ENCODE peak calls at places on chromosomes 7 and 10, in four cellular contexts. G, B, F and J are unnamed samples.

GRCh38 chr7:72493850-72494661 is 81.9 kb upstream of the CALN1 start:
- DNase-seq in B (peak), G (no peak), F (peak), J (peak)

GRCh38 chr10:51206471-51206870 is 132.2 kb downstream of the PRKG1 start:
- DNase-seq in G (no peak), F (no peak), B (no peak), J (no peak)

GRCh38 chr10:22848509-22848908 is 79.3 kb upstream of the ARMC3 start:
- DNase-seq in B (no peak), F (no peak), G (no peak), J (no peak)

GRCh38 chr10:27893320-27894014 is 105.4 kb downstream of the ODAD2 start:
- DNase-seq in F (peak), G (no peak), B (no peak), J (no peak)

GRCh38 chr7:19079066-19079465 is 38.4 kb downstream of the TWIST1 start:
- DNase-seq in F (peak), G (no peak), B (no peak), J (no peak)

GRCh38 chr10:124738441-124738840 is 5.7 kb downstream of the FAM53B start:
- DNase-seq in G (no peak), B (no peak), F (no peak), J (no peak)

GRCh38 chr7:131231381-131232220 is 96.1 kb upstream of the MKLN1 start:
- DNase-seq in B (no peak), G (peak), F (peak), J (peak)

GRCh38 chr10:49667991-49668390 is 11.5 kb upstream of the C10orf53 start:
- DNase-seq in B (no peak), F (no peak), G (no peak), J (no peak)

GRCh38 chr10:126387041-126387908 is 1.0 kb downstream of the ADAM12 start:
- DNase-seq in G (no peak), F (peak), B (peak), J (peak)

GRCh38 chr10:97319671-97320479 is 804 bp downstream of the FRAT1 start:
- DNase-seq in F (no peak), G (no peak), B (peak), J (peak)

GRCh38 chr7:98171449-98171848 is 39.8 kb upstream of the BHLHA15 start:
- DNase-seq in F (no peak), B (no peak), G (no peak), J (no peak)

GRCh38 chr10:88896336-88897018 is 16.4 kb downstream of the STAMBPL1 start:
- DNase-seq in F (no peak), B (no peak), G (no peak), J (no peak)

GRCh38 chr7:77651544-77652162 is 44.6 kb upstream of the RSBN1L start:
- DNase-seq in B (no peak), G (no peak), F (peak), J (peak)

GRCh38 chr7:134669845-134670373 is 23.3 kb downstream of the BPGM start:
- DNase-seq in F (peak), G (no peak), B (peak), J (peak)

GRCh38 chr10:120209124-120209523 is 247.9 kb upstream of the PLPP4 start:
- DNase-seq in F (no peak), G (no peak), B (no peak), J (no peak)

GRCh38 chr10:117375360-117376147 is at the start of gene PDZD8:
- DNase-seq in G (no peak), B (peak), F (peak), J (peak)

GRCh38 chr10:117374506-117375359 is 507 bp downstream of the PDZD8 start:
- DNase-seq in G (no peak), F (peak), B (peak), J (peak)

GRCh38 chr10:117370205-117370604 is 5.0 kb downstream of the PDZD8 start:
- DNase-seq in F (peak), G (no peak), B (no peak), J (no peak)

GRCh38 chr10:117373848-117374505 is 1.3 kb downstream of the PDZD8 start:
- DNase-seq in F (peak), G (no peak), B (peak), J (peak)
- TF ChIP-seq POLR2A in F (no peak), G (peak), B (peak), J (no peak)

GRCh38 chr10:12448729-12449391 is 99.5 kb downstream of the CAMK1D start:
- DNase-seq in G (no peak), B (no peak), F (peak), J (no peak)
- TF ChIP-seq POLR2A in G (peak), B (no peak), F (peak), J (no peak)

GRCh38 chr10:102776779-102777417 is 33.1 kb downstream of the WBP1L start:
- DNase-seq in G (no peak), B (peak), F (peak), J (peak)
- TF ChIP-seq POLR2A in G (no peak), B (no peak), F (peak), J (peak)

GRCh38 chr10:71211053-71211452 is 1.3 kb upstream of the UNC5B start:
- DNase-seq in B (no peak), G (no peak), F (no peak), J (no peak)

GRCh38 chr10:71211759-71212248 is 566 bp upstream of the UNC5B start:
- DNase-seq in F (no peak), B (no peak), G (no peak), J (no peak)

GRCh38 chr10:71213127-71213616 is 802 bp downstream of the UNC5B start:
- DNase-seq in G (no peak), F (peak), B (peak), J (peak)

GRCh38 chr10:71213761-71214440 is 1.5 kb downstream of the UNC5B start:
- DNase-seq in F (peak), B (peak), G (no peak), J (no peak)

GRCh38 chr10:71212249-71213126 is at the start of gene UNC5B:
- DNase-seq in F (peak), B (peak), G (no peak), J (peak)
- TF ChIP-seq POLR2A in F (peak), B (peak), G (peak), J (peak)

GRCh38 chr7:50363327-50364060 is 59.0 kb downstream of the IKZF1 start:
- DNase-seq in G (no peak), B (no peak), F (no peak), J (no peak)
- TF ChIP-seq POLR2A in G (no peak), B (no peak), F (no peak), J (no peak)